ENCODE peak calls at places on chromosomes 16 and 17, in four cellular contexts. I is T-helper 1 cell, Y is endothelial cell, J is WERI-Rb-1. E is an unnamed sample.

GRCh38 chr16:31513126-31513525 is 4.9 kb upstream of the RUSF1 start:
- DNase-seq in I (no peak), Y (no peak), J (no peak), E (no peak)

GRCh38 chr16:2820836-2821482 is 3.9 kb downstream of the PRSS21 start:
- DNase-seq in I (no peak), Y (no peak), J (peak; percentile 3), E (no peak)

GRCh38 chr17:42675348-42675983 is 1.3 kb downstream of the PLEKHH3 start:
- DNase-seq in I (no peak), Y (no peak), J (peak; percentile 51), E (no peak)

GRCh38 chr17:45895304-45895968 is 1.1 kb downstream of the MAPT start:
- DNase-seq in I (no peak), Y (no peak), J (peak; percentile 55), E (no peak)

GRCh38 chr17:48045270-48046001 is 2.7 kb upstream of the NFE2L1 start:
- DNase-seq in I (no peak), Y (no peak), J (peak; percentile 75), E (no peak)

GRCh38 chr17:47278561-47278960 is 24.9 kb downstream of the ITGB3 start:
- DNase-seq in I (no peak), Y (no peak), J (peak; percentile 69), E (no peak)

GRCh38 chr16:1181715-1182671 is 29.1 kb downstream of the CACNA1H start:
- DNase-seq in I (no peak), Y (no peak), J (peak; percentile 90), E (no peak)

GRCh38 chr17:8103549-8103948 is 14.8 kb downstream of the ALOXE3 start:
- DNase-seq in I (no peak), Y (no peak), J (no peak), E (no peak)

GRCh38 chr16:20901441-20902112 is 1.0 kb downstream of the LYRM1 start:
- DNase-seq in I (peak; percentile 36), Y (peak; percentile 39), J (peak; percentile 20), E (no peak)

E was measured in T-helper 17 cell.